ENCODE peak calls at places on chromosomes 12 and 14, in nine cellular contexts. F is IMR-90, N is stomach, L is body of pancreas, I is A549, J is transverse colon, R is HCT116, C is endothelial cell of umbilical vein, X is right lobe of liver. W is an unnamed sample.
A peak's percentile ranks its signal among the peaks of the same experiment; 100 is the strongest.

GRCh38 chr12:321606-322326 is 59.1 kb upstream of the SLC6A13 start:
- DNase-seq in F (no peak), I (peak; percentile 45), J (no peak), C (peak; percentile 12), R (peak; percentile 3), X (no peak), L (peak; percentile 69), N (no peak), W (no peak)

GRCh38 chr14:75204106-75204505 is 27.7 kb upstream of the TMED10 start:
- DNase-seq in F (no peak), N (no peak), J (peak; percentile 67), R (no peak), L (no peak), I (no peak), C (no peak), X (no peak), W (no peak)

GRCh38 chr12:124461851-124462623 is 105.4 kb downstream of the NCOR2 start:
- DNase-seq in L (no peak), X (no peak), R (no peak), F (peak; percentile 33), J (no peak), C (no peak), I (no peak), N (no peak), W (no peak)

GRCh38 chr14:38078393-38078792 is 129.3 kb upstream of the SSTR1 start:
- DNase-seq in X (no peak), I (no peak), J (peak; percentile 12), N (peak; percentile 30), R (no peak), C (no peak), F (no peak), L (peak; percentile 45), W (peak; percentile 65)

GRCh38 chr12:13343380-13343779 is 146.9 kb downstream of the EMP1 start:
- DNase-seq in F (no peak), J (no peak), N (no peak), C (no peak), L (no peak), R (peak; percentile 36), I (peak; percentile 17), X (no peak), W (no peak)

GRCh38 chr12:64323476-64324225 is 66.9 kb downstream of the C12orf56 start:
- DNase-seq in F (no peak), R (no peak), I (peak; percentile 4), X (no peak), C (no peak), J (no peak), N (no peak), L (no peak), W (no peak)

GRCh38 chr14:24052656-24053547 is 1.1 kb downstream of the CARMIL3 start:
- DNase-seq in N (no peak), X (peak; percentile 33), I (no peak), F (no peak), R (no peak), J (no peak), C (no peak), L (no peak), W (no peak)

GRCh38 chr14:52072266-52072780 is 3.5 kb upstream of the NID2 start:
- DNase-seq in F (no peak), N (no peak), L (no peak), C (no peak), I (no peak), R (no peak), X (no peak), J (no peak), W (no peak)

GRCh38 chr12:109458086-109458485 is 19.0 kb downstream of the KCTD10 start:
- DNase-seq in C (peak; percentile 59), I (no peak), L (no peak), R (no peak), X (no peak), F (peak; percentile 84), J (no peak), N (no peak), W (no peak)

GRCh38 chr12:15782667-15783066 is 6.5 kb downstream of the EPS8 start:
- DNase-seq in L (no peak), R (no peak), F (no peak), I (no peak), N (no peak), X (no peak), J (no peak), C (no peak), W (no peak)

GRCh38 chr12:29157486-29157946 is 8.4 kb downstream of the FAR2 start:
- DNase-seq in L (no peak), R (no peak), I (no peak), C (peak; percentile 78), J (no peak), X (no peak), F (peak; percentile 33), N (no peak), W (no peak)

DNA sequence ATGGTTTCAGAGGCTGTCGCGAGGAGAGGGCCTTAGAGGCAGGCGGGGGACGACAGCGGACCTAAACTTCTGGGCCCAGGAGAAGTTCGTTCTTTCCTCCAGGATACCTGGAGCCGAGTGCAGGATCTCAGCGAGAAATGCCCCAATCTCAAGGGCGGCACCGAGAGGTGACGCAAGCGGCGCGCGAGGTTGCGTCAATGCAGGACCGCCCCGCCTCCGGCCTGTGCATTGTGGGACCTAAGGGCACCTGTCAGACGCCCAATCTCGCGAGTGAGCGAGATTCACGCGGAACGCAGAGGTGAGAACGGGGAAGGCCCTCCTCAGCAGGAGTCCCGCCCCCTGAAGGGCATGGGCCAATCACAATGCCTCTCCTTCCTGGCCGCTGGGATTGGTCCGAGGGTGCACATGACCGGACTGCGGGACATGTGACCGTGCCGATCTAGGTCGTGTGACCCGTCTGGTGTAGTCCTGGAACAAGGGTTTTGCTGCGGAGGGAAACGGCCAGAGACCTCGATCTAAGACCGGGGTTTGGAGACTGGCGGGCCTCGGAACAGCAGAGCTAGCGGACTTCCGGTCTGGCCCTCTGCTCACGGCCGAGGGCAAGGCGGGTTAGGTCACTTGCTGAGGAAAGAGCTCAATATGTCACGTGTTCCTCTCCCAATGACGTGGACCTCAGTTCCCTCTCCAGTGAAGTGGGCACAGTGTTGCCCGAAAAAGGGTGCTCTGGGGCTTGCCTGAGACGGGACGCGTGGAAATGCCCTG is 16.3 kb upstream of the DYNC1H1 start:
- DNase-seq in J (peak; percentile 100), F (peak; percentile 100), C (peak; percentile 100), I (peak; percentile 100), X (peak; percentile 100), N (peak; percentile 100), R (peak; percentile 100), L (peak; percentile 100), W (peak; percentile 100)
- TF ChIP-seq POLR2A in J (peak; percentile 96), F (peak; percentile 99), C (peak; percentile 88), I (peak; percentile 90), X (peak; percentile 87), N (no peak), R (peak; percentile 93), L (peak; percentile 99), W (peak; percentile 85)

GRCh38 chr12:1720494-1720893 is 29.6 kb downstream of the ADIPOR2 start:
- DNase-seq in R (no peak), F (no peak), J (no peak), N (no peak), I (no peak), C (no peak), L (no peak), X (no peak), W (no peak)

GRCh38 chr12:1724250-1724649 is 33.4 kb downstream of the ADIPOR2 start:
- DNase-seq in L (no peak), N (no peak), C (no peak), X (no peak), I (no peak), R (no peak), F (no peak), J (no peak), W (no peak)

GRCh38 chr12:1716215-1716862 is 25.5 kb downstream of the ADIPOR2 start:
- DNase-seq in X (no peak), C (no peak), L (no peak), J (no peak), F (peak; percentile 66), N (no peak), I (no peak), R (no peak), W (no peak)

GRCh38 chr12:1716911-1717310 is 26.0 kb downstream of the ADIPOR2 start:
- DNase-seq in L (no peak), C (no peak), J (no peak), F (peak; percentile 65), I (no peak), R (no peak), N (no peak), X (no peak), W (no peak)

DNA sequence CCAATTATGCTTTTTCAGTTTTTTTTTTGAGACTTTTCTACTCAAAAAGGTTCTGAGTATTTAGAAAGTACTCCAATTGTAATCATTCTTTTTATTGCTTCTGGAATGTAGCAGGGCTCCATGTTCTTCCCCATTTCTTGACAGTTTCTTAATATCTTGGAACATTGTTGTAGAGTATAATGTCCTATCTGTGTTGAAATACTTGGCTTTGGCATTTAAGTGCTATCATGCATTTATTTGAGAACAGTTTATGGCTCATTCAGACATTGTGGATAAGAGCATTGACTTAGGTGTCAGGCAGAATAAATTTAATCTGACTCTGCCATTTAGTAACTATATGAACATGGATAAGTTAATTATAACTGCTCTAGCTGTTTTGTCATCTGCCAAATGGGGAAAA is 28.3 kb downstream of the ADIPOR2 start:
- DNase-seq in F (no peak), C (no peak), R (no peak), N (no peak), X (no peak), L (no peak), J (no peak), I (no peak), W (no peak)
- H3K4me1 ChIP-seq in F (peaks cover 2% of the 10 kb centered on the region), C (no peaks in the 10 kb centered on the region), R (no peaks in the 10 kb centered on the region), N (peaks cover 22% of the 10 kb centered on the region), X (peaks cover 35% of the 10 kb centered on the region), L (peaks cover 56% of the 10 kb centered on the region), J (peaks cover 4% of the 10 kb centered on the region), I (peaks cover 9% of the 10 kb centered on the region), W (no peaks in the 10 kb centered on the region)

GRCh38 chr14:102251161-102251560 is 53.8 kb downstream of the MOK start:
- DNase-seq in I (no peak), C (no peak), R (no peak), N (no peak), X (no peak), J (no peak), L (no peak), F (no peak), W (no peak)
- TF ChIP-seq POLR2A in I (no peak), C (no peak), R (no peak), N (no peak), X (no peak), J (no peak), L (no peak), F (no peak), W (no peak)

GRCh38 chr12:94206886-94207285 is 58.5 kb downstream of the PLXNC1 start:
- DNase-seq in R (no peak), F (no peak), C (no peak), L (no peak), J (no peak), X (no peak), I (no peak), N (no peak), W (no peak)

GRCh38 chr12:94203796-94204195 is 55.4 kb downstream of the PLXNC1 start:
- DNase-seq in I (no peak), L (no peak), X (no peak), C (no peak), N (no peak), J (no peak), R (no peak), F (no peak), W (no peak)

GRCh38 chr12:94204647-94205247 is 56.4 kb downstream of the PLXNC1 start:
- DNase-seq in R (no peak), C (no peak), X (no peak), I (no peak), L (no peak), F (no peak), N (no peak), J (no peak), W (no peak)

GRCh38 chr12:94207467-94208432 is 59.4 kb downstream of the PLXNC1 start:
- DNase-seq in R (no peak), J (peak; percentile 41), F (no peak), I (no peak), N (no peak), L (no peak), C (no peak), X (no peak), W (peak; percentile 76)

GRCh38 chr12:94205738-94206310 is 57.4 kb downstream of the PLXNC1 start:
- DNase-seq in J (no peak), N (no peak), L (no peak), X (no peak), F (no peak), R (no peak), I (no peak), C (no peak), W (no peak)
- H3K4me1 ChIP-seq in J (no peaks in the 10 kb centered on the region), N (no peaks in the 10 kb centered on the region), L (no peaks in the 10 kb centered on the region), X (no peaks in the 10 kb centered on the region), F (no peaks in the 10 kb centered on the region), R (no peaks in the 10 kb centered on the region), I (no peaks in the 10 kb centered on the region), C (no peaks in the 10 kb centered on the region), W (peaks cover 11% of the 10 kb centered on the region)

W was measured in Peyer's patch.